ENCODE peak calls at places on chromosomes 16 and 17, in nine cellular contexts. P, A, O, V, C, G, K, M and R are unnamed samples.
A peak's percentile ranks its signal among the peaks of the same experiment; 100 is the strongest.

GRCh38 chr17:54891176-54891821 is 9.4 kb upstream of the TOM1L1 start:
- DNase-seq in P (peak; percentile 24), M (no peak), V (peak; percentile 66), A (peak; percentile 57), C (peak; percentile 51), K (no peak), G (no peak), O (no peak), R (no peak)

GRCh38 chr17:45221997-45222272 is 250 bp downstream of the FMNL1 start:
- DNase-seq in G (no peak), C (no peak), P (no peak), K (no peak), V (no peak), M (no peak), O (no peak), A (no peak), R (no peak)

GRCh38 chr16:50747206-50747956 is 5.5 kb downstream of the CYLD start:
- DNase-seq in C (peak; percentile 82), A (no peak), V (no peak), O (no peak), K (no peak), P (no peak), M (no peak), G (no peak), R (no peak)

GRCh38 chr16:81929841-81930240 is 81.4 kb downstream of the SDR42E1 start:
- DNase-seq in P (no peak), G (peak; percentile 23), A (no peak), M (no peak), O (no peak), K (no peak), C (no peak), V (no peak), R (no peak)

GRCh38 chr17:64538508-64539120 is 31.8 kb downstream of the CEP95 start:
- DNase-seq in C (peak; percentile 14), M (no peak), G (no peak), O (no peak), V (no peak), K (no peak), P (no peak), A (no peak), R (no peak)

GRCh38 chr17:47957591-47958490 is at the start of gene PRR15L:
- DNase-seq in C (no peak), O (peak; percentile 88), P (peak; percentile 85), V (no peak), K (no peak), M (no peak), G (no peak), A (no peak), R (no peak)

GRCh38 chr17:83199500-83200201 is 120.2 kb downstream of the METRNL start:
- DNase-seq in V (peak; percentile 75), G (peak; percentile 89), O (peak; percentile 54), P (no peak), A (no peak), M (no peak), K (peak; percentile 63), C (peak; percentile 91), R (no peak)

GRCh38 chr16:85777583-85778310 is 21.6 kb downstream of the EMC8 start:
- DNase-seq in M (no peak), K (no peak), C (no peak), G (no peak), A (no peak), P (no peak), V (no peak), O (no peak), R (no peak)

GRCh38 chr17:62101090-62101489 is 36.0 kb upstream of the MED13 start:
- DNase-seq in V (no peak), A (no peak), C (no peak), G (peak; percentile 4), O (no peak), K (no peak), M (no peak), P (no peak), R (no peak)

GRCh38 chr16:31868701-31869167 is 4.9 kb upstream of the ZNF267 start:
- DNase-seq in K (peak; percentile 88), A (peak; percentile 26), M (peak; percentile 48), O (peak; percentile 77), G (peak; percentile 95), C (peak; percentile 75), V (peak; percentile 78), P (peak; percentile 82), R (peak; percentile 68)

GRCh38 chr17:80760501-80760900 is 215.9 kb downstream of the RPTOR start:
- DNase-seq in G (no peak), P (no peak), A (no peak), C (peak; percentile 50), M (no peak), K (no peak), O (peak; percentile 79), V (no peak), R (no peak)

GRCh38 chr16:87636050-87636684 is 33.9 kb downstream of the JPH3 start:
- DNase-seq in P (peak; percentile 77), M (peak; percentile 59), O (peak; percentile 83), V (peak; percentile 60), C (peak; percentile 98), G (peak; percentile 95), A (peak; percentile 26), K (peak; percentile 90), R (peak; percentile 82)
- H3K4me3 ChIP-seq in P (no peak overlapping the region), M (peak overlapping the region; percentile 55), O (no peak overlapping the region), V (no peak overlapping the region), C (peak overlapping the region; percentile 44), G (no peak overlapping the region), A (no peak overlapping the region), K (peak overlapping the region; percentile 64), R (peak overlapping the region; percentile 53)

DNA sequence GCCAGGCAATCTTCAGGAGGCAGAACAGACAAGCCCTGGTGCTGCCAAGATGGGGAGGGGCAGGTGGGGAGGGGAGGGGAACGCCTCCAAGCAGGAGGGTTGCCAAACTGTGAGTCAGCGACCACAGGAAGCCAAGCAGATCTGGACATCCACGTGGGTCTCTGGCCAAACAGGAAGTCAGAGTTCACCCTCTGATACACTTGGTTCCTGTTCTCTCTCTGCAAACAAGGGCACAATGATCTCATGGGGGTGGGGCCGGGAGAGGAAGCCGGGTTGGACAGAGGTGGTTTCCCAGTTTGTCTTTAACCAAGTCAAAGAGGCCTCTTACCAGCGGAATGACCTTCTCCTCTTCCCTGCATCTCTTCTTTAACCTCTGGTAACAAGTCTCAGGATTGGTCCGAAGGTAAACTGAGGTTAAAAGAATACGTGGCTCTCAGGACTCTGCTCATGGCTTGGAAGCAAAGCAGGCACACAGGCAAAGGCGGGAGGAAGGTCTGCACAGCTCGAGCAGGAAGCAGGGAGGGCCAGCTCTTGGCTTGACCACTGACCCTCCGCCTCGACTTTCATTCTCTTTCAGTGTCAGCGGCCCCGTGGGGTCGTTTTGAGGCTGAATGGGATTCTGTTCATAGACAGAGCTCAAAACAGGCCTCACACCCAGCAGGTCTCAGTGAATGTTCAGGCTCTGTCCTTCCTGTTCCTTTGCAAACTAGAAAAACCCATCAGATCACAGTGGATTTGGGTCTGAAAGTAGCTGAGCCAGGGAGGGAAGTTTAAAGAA is 32.9 kb downstream of the TK2 start:
- DNase-seq in G (peak; percentile 99), A (peak; percentile 98), P (peak; percentile 98), M (peak; percentile 90), V (peak; percentile 97), C (peak; percentile 100), O (peak; percentile 96), K (peak; percentile 81), R (peak; percentile 92)
- TF ChIP-seq CTCF in G (no peak), A (no peak), P (no peak), M (no peak), V (no peak), C (no peak), O (no peak), K (no peak), R (no peak)

DNA sequence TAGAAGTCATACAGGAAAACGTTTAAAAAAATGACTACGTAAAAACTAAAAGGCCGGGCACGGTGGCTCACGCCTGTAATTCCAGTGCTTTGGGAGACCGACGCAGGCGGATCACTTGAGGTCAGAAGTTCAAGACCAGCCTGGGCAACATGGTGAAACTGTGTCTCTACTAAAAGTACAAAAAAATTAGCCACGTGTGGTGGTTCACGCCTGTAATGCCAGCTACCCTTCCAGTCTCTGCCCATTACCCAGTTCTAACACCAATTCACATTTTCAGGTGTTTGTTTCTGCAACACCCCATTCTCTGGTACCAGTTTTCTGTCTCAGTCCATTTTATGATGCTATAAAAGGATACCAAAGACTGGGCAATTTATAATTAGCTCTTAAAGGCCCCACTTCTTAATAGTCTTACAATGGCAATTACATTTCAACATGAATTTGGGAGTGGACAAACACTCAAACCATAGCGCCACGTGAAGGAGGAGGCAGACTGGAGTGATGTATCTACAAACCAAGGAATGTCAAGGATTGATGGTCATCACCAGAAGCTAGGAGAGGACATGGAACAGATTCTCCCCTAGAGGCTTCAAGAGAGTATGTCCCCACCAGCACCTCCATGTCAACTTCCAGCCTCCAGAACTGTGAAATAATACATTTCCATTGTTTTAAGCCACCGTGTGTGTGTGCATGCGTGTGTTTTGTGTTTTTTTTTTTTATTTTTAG is 791 bp upstream of the C17orf75 start:
- DNase-seq in M (no peak), C (no peak), V (no peak), G (peak; percentile 63), P (no peak), A (no peak), O (no peak), K (no peak), R (no peak)
- H3K4me3 ChIP-seq in M (peak overlapping the region; percentile 64), C (peak overlapping the region; percentile 77), V (peak overlapping the region; percentile 71), G (no peak overlapping the region), P (no peak overlapping the region), A (no peak overlapping the region), O (no peak overlapping the region), K (no peak overlapping the region), R (peak overlapping the region; percentile 75)

DNA sequence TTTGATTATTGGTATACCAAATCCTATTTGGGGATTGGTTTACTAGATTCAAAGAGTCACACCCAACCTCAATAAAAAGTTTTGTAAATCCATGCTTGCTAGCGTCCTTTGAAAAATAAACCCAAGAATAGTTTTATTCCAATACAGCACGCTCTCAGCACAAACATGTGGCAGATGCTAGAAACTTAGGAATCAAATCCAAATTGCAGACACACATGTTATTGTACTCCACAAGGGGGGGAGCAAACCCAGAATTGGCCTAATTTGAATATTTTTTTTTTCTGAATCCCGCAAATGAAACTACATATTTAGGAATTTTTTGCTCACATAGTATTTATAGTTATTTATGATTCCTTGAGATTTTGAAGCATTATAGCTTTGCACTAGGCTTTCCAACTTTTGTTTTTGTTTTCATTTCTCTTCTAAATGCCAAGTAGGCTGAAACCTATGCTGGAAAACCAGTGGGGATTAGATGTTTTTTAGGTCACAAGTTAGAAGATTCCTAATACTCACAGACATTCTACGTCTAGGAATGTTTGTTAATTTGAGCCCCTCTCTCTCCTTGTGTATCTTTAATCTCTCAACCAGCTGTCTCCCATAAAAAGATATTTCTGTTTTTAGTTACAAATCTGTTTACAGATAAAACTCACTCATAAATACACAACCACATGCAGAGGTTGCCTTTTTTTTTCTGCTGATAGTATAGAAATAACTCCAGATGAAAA is 59.3 kb upstream of the CDH11 start:
- DNase-seq in O (no peak), G (no peak), C (no peak), K (no peak), M (no peak), A (no peak), V (no peak), P (no peak), R (no peak)
- TF ChIP-seq CTCF in O (no peak), G (no peak), C (no peak), K (no peak), M (no peak), A (peak; percentile 13), V (peak; percentile 11), P (no peak), R (no peak)

GRCh38 chr17:74712756-74713155 is at the start of gene CD300LF:
- DNase-seq in G (no peak), C (peak; percentile 84), A (no peak), P (no peak), K (no peak), V (no peak), O (no peak), M (no peak), R (no peak)
- H3K4me3 ChIP-seq in G (no peak within 1 kb of the TSS), C (peak within 1 kb of the TSS; percentile 47), A (no peak within 1 kb of the TSS), P (no peak within 1 kb of the TSS), K (no peak within 1 kb of the TSS), V (no peak within 1 kb of the TSS), O (no peak within 1 kb of the TSS), M (no peak within 1 kb of the TSS), R (no peak within 1 kb of the TSS)